ENCODE peak calls at places on chromosomes 4 and X, in eight cellular contexts. T, U, A, N, C, R, H and E are unnamed samples.

GRCh38 chrX:47185241-47185640 is 8.4 kb upstream of the UBA1 start:
- DNase-seq in U (no peak), R (no peak), H (no peak), C (no peak), T (no peak), N (no peak), A (no peak), E (no peak)

GRCh38 chrX:53265771-53266170 is 15.6 kb downstream of the IQSEC2 start:
- DNase-seq in R (no peak), N (no peak), T (no peak), A (no peak), C (no peak), U (no peak), H (no peak), E (peak; percentile 63)

GRCh38 chr4:9949573-9949972 is 71.7 kb downstream of the SLC2A9 start:
- DNase-seq in N (no peak), R (no peak), A (no peak), U (no peak), T (no peak), C (no peak), H (no peak), E (no peak)

GRCh38 chrX:50877310-50877709 is 33.2 kb upstream of the BMP15 start:
- DNase-seq in T (no peak), H (no peak), U (no peak), C (no peak), R (no peak), N (no peak), A (no peak), E (no peak)

GRCh38 chr4:2285665-2286381 is 23.9 kb upstream of the MXD4 start:
- DNase-seq in H (no peak), N (no peak), U (no peak), R (no peak), T (peak; percentile 45), A (no peak), C (no peak), E (no peak)

GRCh38 chr4:88846232-88846790 is 148.7 kb upstream of the NAP1L5 start:
- DNase-seq in T (no peak), N (no peak), R (no peak), A (no peak), C (no peak), U (no peak), H (no peak), E (peak; percentile 9)

GRCh38 chrX:13248867-13249521 is 70.9 kb downstream of the ATXN3L start:
- DNase-seq in H (no peak), R (no peak), C (no peak), U (no peak), A (no peak), T (no peak), N (no peak), E (no peak)

GRCh38 chr4:29375716-29376115 is 1344.5 kb upstream of the PCDH7 start:
- DNase-seq in R (no peak), H (no peak), T (no peak), N (no peak), A (no peak), C (no peak), U (no peak), E (no peak)

GRCh38 chrX:136202889-136203288 is 48.3 kb downstream of the MAP7D3 start:
- DNase-seq in U (no peak), T (no peak), R (no peak), H (no peak), A (no peak), N (no peak), C (no peak), E (no peak)

GRCh38 chrX:53685711-53686110 is 808 bp downstream of the HUWE1 start:
- DNase-seq in R (no peak), T (no peak), H (no peak), C (no peak), U (no peak), N (no peak), A (no peak), E (no peak)

GRCh38 chr4:149353241-149353640 is 462.4 kb downstream of the IQCM start:
- DNase-seq in N (no peak), T (no peak), C (no peak), A (no peak), H (no peak), R (no peak), U (no peak), E (no peak)